ENCODE peak calls at places on chromosomes 3 and 15, in six cellular contexts. S, V, U, L, D and M are unnamed samples.

GRCh38 chr3:128316456-128316855 is 150.2 kb downstream of the DNAJB8 start:
- DNase-seq in S (peak), V (peak), U (peak), L (no peak), D (peak), M (no peak)

GRCh38 chr15:65264877-65265430 is 21.7 kb downstream of the PARP16 start:
- DNase-seq in S (no peak), V (no peak), U (no peak), L (no peak), D (no peak), M (no peak)

GRCh38 chr3:45596290-45596791 is 1.8 kb downstream of the LIMD1 start:
- DNase-seq in S (no peak), V (peak), U (no peak), L (peak), D (no peak), M (no peak)

GRCh38 chr3:89043406-89043947 is 63.9 kb upstream of the EPHA3 start:
- DNase-seq in S (no peak), V (no peak), U (no peak), L (no peak), D (no peak), M (no peak)

GRCh38 chr3:55524565-55525244 is 37.6 kb upstream of the WNT5A start:
- DNase-seq in S (no peak), V (no peak), U (no peak), L (no peak), D (no peak), M (peak)

GRCh38 chr3:36312351-36312750 is 68.0 kb upstream of the STAC start:
- DNase-seq in S (no peak), V (no peak), U (no peak), L (no peak), D (no peak), M (no peak)

GRCh38 chr3:102194001-102194400 is 240.8 kb upstream of the ZPLD1 start:
- DNase-seq in S (no peak), V (no peak), U (no peak), L (no peak), D (no peak), M (no peak)

GRCh38 chr15:86164222-86164898 is 84.7 kb downstream of the AGBL1 start:
- DNase-seq in S (no peak), V (no peak), U (no peak), L (no peak), D (no peak), M (no peak)

GRCh38 chr3:52056521-52056967 is at the start of gene DUSP7:
- DNase-seq in S (peak), V (peak), U (peak), L (peak), D (peak), M (peak)

DNA sequence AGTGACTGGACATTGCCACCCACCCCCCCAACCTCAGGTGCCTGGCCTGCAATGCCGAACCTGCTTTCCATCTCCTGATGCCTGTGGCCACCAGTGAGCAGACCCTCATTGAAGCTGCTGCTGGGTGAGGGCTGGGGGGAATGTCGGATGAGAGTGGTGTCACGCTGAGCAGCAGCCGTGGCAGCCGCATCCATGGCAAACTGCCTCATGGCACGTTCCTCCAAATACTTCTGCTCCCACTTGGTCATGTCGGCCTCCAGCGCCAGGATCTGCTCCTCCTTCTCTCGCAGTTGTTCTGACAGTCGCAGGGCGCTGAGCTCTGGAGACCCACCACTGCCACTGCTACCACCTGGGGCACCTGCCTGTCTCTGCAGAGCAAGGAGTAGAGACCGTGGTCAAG is 14.2 kb downstream of the AMOTL2 start:
- DNase-seq in S (no peak), V (peak), U (no peak), L (no peak), D (no peak), M (no peak)
- TF ChIP-seq POLR2A in S (no peak), V (no peak), U (no peak), L (no peak), D (no peak), M (no peak)

DNA sequence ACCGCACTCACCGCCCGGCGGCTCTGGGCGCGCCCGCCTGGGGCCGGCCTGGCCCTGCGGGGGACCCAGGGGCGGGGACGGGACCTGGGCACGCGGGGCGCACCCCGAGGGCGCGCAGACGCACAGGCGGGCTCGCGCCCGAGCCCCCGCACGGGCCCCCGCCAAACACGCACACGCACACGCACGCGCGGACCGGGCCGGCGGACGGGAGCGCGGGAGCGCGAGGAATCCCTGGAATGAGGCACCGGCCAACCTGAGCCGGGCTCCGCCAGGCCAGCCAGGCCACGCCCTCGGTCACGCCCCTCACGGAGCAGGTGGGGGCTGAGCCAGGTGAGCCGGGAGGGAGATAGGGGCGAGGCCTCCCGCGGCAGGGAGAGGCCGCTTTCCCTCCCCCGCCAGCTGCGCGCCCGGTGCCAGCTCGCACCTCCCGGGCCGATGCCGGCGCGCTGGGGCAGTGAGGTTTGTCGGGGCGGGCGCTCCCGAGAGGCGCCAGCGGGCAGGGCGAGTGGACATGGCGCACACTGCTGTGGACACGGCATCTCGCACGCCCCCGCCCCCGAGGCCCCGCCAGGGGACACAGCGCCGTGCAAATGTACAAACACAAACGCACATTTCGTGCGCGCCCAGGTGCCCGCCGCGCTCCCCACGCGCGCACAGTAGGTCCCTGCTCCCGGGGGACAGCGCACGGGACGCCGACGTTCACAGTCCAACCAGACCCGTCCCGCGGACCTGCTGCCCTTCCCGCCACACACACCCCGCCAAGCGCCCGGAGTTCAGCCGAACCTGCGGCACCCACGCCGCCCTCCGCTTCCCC is 75.9 kb upstream of the VGLL4 start:
- DNase-seq in S (peak), V (peak), U (peak), L (peak), D (peak), M (peak)
- TF ChIP-seq POLR2A in S (no peak), V (no peak), U (peak), L (peak), D (no peak), M (no peak)

GRCh38 chr15:31377030-31377429 is 50.4 kb downstream of the KLF13 start:
- DNase-seq in S (no peak), V (peak), U (no peak), L (peak), D (no peak), M (no peak)
- TF ChIP-seq POLR2A in S (no peak), V (no peak), U (no peak), L (peak), D (no peak), M (no peak)

DNA sequence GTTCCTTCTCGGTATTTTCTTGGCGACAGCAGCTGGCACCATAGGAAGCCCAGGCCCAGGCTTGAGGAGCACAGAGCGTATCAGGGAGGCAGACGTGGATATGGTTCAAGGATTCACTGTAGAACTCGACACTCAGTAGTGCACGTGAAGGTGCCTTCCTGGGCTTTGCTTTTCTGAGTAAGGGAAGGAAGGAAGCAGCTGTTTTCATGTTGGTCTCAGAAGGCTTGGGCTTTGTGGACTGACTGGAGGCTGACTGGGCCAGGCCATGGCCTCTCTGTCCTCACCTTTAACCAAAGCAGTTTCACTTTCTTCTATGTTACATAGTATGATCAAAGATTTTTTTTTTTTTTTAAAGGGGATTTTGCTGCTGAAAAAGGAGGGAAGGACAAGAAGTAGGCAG is 6.9 kb upstream of the GHRL start:
- DNase-seq in S (no peak), V (no peak), U (no peak), L (no peak), D (no peak), M (no peak)
- TF ChIP-seq POLR2A in S (no peak), V (no peak), U (no peak), L (no peak), D (no peak), M (no peak)

DNA sequence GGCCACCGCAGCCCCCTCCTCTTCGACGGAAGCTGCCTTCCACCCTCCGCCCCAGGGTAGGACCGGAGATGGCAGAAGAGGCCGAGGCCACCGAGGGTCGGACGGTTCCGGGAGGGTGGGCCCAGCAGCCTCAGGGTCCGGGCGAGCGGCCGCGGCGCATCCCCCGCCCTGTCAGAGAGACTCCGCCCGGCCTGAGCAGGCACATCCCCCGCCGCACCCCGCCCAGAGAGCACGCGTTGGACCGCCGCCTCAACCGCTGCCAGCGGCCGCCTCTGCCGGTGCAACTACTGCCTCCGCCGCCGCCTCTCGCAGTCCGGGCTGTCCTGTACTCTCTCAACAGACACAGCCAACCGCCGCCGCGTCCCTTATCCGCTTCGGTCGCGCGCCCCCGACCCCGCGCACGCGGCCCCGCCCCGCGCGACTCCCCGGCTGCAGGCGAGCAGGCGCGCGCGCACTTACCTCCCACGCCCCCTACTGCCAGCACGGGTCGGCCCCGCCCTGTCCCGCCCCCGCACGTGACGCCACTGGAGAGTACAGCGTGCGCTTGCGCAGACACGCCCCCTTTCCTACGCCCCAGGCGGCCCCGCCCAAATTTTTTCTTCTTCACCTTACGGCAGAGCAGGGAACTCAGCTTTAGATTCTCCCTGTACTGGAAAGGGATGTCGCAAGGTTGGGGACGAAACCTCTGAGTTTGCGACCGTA is at the start of gene MYO9A:
- DNase-seq in S (peak), V (peak), U (peak), L (peak), D (peak), M (peak)
- TF ChIP-seq POLR2A in S (no peak), V (no peak), U (peak), L (peak), D (peak), M (peak)

DNA sequence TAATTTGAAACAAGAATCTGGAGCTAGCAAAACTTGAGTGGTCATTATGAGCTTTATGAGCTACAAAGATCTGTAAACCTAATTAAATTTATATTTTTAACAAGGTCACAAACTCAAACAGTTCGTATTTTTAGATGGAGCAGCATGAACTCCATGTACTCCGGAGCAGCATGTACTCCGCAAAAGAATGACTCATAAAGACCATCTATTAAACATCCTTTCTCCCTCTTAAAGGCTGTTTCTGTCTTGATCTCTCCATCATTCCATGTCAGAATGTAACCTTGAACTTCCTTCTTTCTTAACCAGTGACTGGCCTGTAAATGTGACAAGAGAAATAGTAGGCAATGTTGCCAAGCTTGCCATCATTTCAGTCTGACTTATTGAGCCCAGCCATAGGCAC is 696.9 kb downstream of the ZNF385D start:
- DNase-seq in S (no peak), V (no peak), U (no peak), L (no peak), D (no peak), M (no peak)
- TF ChIP-seq POLR2A in S (no peak), V (no peak), U (no peak), L (no peak), D (no peak), M (no peak)